ENCODE peak calls at places on chromosomes 16 and 17, in ten cellular contexts. T, J, U, I, X, O, R, D, K and E are unnamed samples. For H3K4me1, the result is how much of the 10 kb centered on the place peaks cover.

GRCh38 chr17:17814162-17815061 is 22.4 kb downstream of the SREBF1 start:
- DNase-seq in T (no peak), J (no peak), U (no peak), I (no peak), X (no peak), O (no peak), R (no peak), D (no peak), K (no peak), E (no peak)

GRCh38 chr16:28983644-28984043 is 1.2 kb upstream of the LAT start:
- DNase-seq in T (no peak), J (no peak), U (no peak), I (no peak), X (no peak), O (no peak), R (no peak), D (no peak), K (no peak), E (no peak)

GRCh38 chr16:87570938-87571867 is 31.1 kb upstream of the JPH3 start:
- DNase-seq in T (peak), J (no peak), U (peak), I (no peak), X (peak), O (peak), R (peak), D (peak), K (peak), E (peak)

GRCh38 chr17:35879748-35880654 is at the start of gene CCL5:
- DNase-seq in T (no peak), J (peak), U (no peak), I (no peak), X (no peak), O (no peak), R (peak), D (no peak), K (no peak), E (peak)

GRCh38 chr16:21083729-21084268 is 66.8 kb downstream of the DNAH3 start:
- DNase-seq in T (peak), J (peak), U (peak), I (no peak), X (peak), O (peak), R (peak), D (peak), K (peak), E (peak)

GRCh38 chr17:8173056-8173870 is 2.9 kb downstream of the TMEM107 start:
- DNase-seq in T (peak), J (peak), U (peak), I (no peak), X (peak), O (no peak), R (peak), D (peak), K (no peak), E (peak)

GRCh38 chr17:41063449-41063848 is 2.2 kb downstream of the KRTAP2-4 start:
- DNase-seq in T (no peak), J (no peak), U (no peak), I (no peak), X (no peak), O (no peak), R (no peak), D (no peak), K (no peak), E (no peak)

GRCh38 chr16:24509536-24509935 is 29.8 kb upstream of the RBBP6 start:
- DNase-seq in T (no peak), J (no peak), U (no peak), I (no peak), X (no peak), O (no peak), R (no peak), D (no peak), K (no peak), E (no peak)

GRCh38 chr17:63702616-63703015 is 2.7 kb upstream of the LIMD2 start:
- DNase-seq in T (no peak), J (no peak), U (no peak), I (no peak), X (no peak), O (no peak), R (no peak), D (no peak), K (no peak), E (no peak)

GRCh38 chr17:65154770-65155589 is 17.8 kb downstream of the RGS9 start:
- DNase-seq in T (peak), J (peak), U (peak), I (peak), X (no peak), O (no peak), R (no peak), D (no peak), K (no peak), E (no peak)

GRCh38 chr17:82664701-82665182 is 16.5 kb upstream of the WDR45B start:
- DNase-seq in T (no peak), J (no peak), U (no peak), I (no peak), X (no peak), O (no peak), R (no peak), D (peak), K (no peak), E (no peak)

GRCh38 chr17:6304894-6305612 is 129.9 kb downstream of the AIPL1 start:
- DNase-seq in T (no peak), J (no peak), U (no peak), I (no peak), X (no peak), O (no peak), R (no peak), D (no peak), K (no peak), E (no peak)

GRCh38 chr17:61862105-61862574 is 1.2 kb downstream of the BRIP1 start:
- DNase-seq in T (peak), J (no peak), U (no peak), I (no peak), X (no peak), O (no peak), R (no peak), D (no peak), K (no peak), E (no peak)

GRCh38 chr16:77290451-77291110 is 91.4 kb downstream of the SYCE1L start:
- DNase-seq in T (peak), J (no peak), U (peak), I (no peak), X (peak), O (no peak), R (no peak), D (no peak), K (no peak), E (no peak)

GRCh38 chr16:24685539-24686432 is 43.7 kb upstream of the TNRC6A start:
- DNase-seq in T (peak), J (no peak), U (peak), I (no peak), X (peak), O (peak), R (peak), D (peak), K (peak), E (peak)

GRCh38 chr16:9039208-9039607 is 52.2 kb upstream of the HAPSTR1 start:
- DNase-seq in T (peak), J (no peak), U (no peak), I (no peak), X (peak), O (no peak), R (no peak), D (peak), K (no peak), E (no peak)

GRCh38 chr16:67528222-67528869 is at the start of gene RIPOR1:
- DNase-seq in T (no peak), J (peak), U (peak), I (no peak), X (peak), O (peak), R (peak), D (peak), K (peak), E (peak)

GRCh38 chr16:50193594-50193993 is 40.5 kb downstream of the TENT4B start:
- DNase-seq in T (peak), J (no peak), U (no peak), I (peak), X (no peak), O (no peak), R (no peak), D (no peak), K (no peak), E (peak)

GRCh38 chr17:78828470-78829185 is 12.0 kb downstream of the USP36 start:
- DNase-seq in T (peak), J (no peak), U (peak), I (no peak), X (peak), O (no peak), R (no peak), D (peak), K (no peak), E (no peak)

GRCh38 chr16:85619089-85619850 is 6.1 kb downstream of the GSE1 start:
- DNase-seq in T (no peak), J (no peak), U (no peak), I (no peak), X (no peak), O (no peak), R (no peak), D (no peak), K (no peak), E (no peak)

GRCh38 chr17:81012574-81013447 is 21.2 kb downstream of the CHMP6 start:
- DNase-seq in T (no peak), J (no peak), U (no peak), I (no peak), X (no peak), O (no peak), R (no peak), D (no peak), K (no peak), E (no peak)

GRCh38 chr17:7825206-7825980 is 8.6 kb upstream of the KDM6B start:
- DNase-seq in T (peak), J (no peak), U (peak), I (no peak), X (no peak), O (no peak), R (no peak), D (peak), K (no peak), E (no peak)

GRCh38 chr17:73067075-73067474 is 25.4 kb downstream of the SLC39A11 start:
- DNase-seq in T (peak), J (no peak), U (no peak), I (no peak), X (no peak), O (no peak), R (no peak), D (no peak), K (no peak), E (no peak)

GRCh38 chr17:68433211-68433610 is 24.1 kb downstream of the WIPI1 start:
- DNase-seq in T (no peak), J (no peak), U (no peak), I (no peak), X (no peak), O (no peak), R (no peak), D (no peak), K (no peak), E (no peak)

GRCh38 chr16:83533193-83533592 is 274.6 kb upstream of the HSBP1 start:
- DNase-seq in T (peak), J (no peak), U (no peak), I (peak), X (no peak), O (no peak), R (no peak), D (no peak), K (no peak), E (no peak)

GRCh38 chr16:3876695-3877094 is 3.8 kb downstream of the CREBBP start:
- DNase-seq in T (peak), J (no peak), U (no peak), I (no peak), X (no peak), O (no peak), R (no peak), D (no peak), K (no peak), E (no peak)

GRCh38 chr16:58661199-58661830 is 23.3 kb downstream of the SLC38A7 start:
- DNase-seq in T (peak), J (peak), U (peak), I (no peak), X (peak), O (no peak), R (peak), D (peak), K (no peak), E (peak)

GRCh38 chr16:66044616-66045015 is 321.9 kb upstream of the CDH5 start:
- DNase-seq in T (no peak), J (no peak), U (no peak), I (no peak), X (no peak), O (no peak), R (no peak), D (no peak), K (no peak), E (no peak)

GRCh38 chr16:8885674-8886592 is 3.8 kb downstream of the LITAFD start:
- DNase-seq in T (peak), J (no peak), U (peak), I (no peak), X (peak), O (no peak), R (peak), D (peak), K (no peak), E (no peak)

GRCh38 chr17:35283767-35284166 is 40.9 kb downstream of the SLFN5 start:
- DNase-seq in T (no peak), J (no peak), U (no peak), I (no peak), X (no peak), O (no peak), R (no peak), D (no peak), K (no peak), E (no peak)

GRCh38 chr17:82876602-82877391 is 37.0 kb upstream of the ZNF750 start:
- DNase-seq in T (peak), J (no peak), U (peak), I (peak), X (peak), O (peak), R (peak), D (peak), K (no peak), E (peak)

GRCh38 chr17:78736526-78737079 is 45.5 kb downstream of the CYTH1 start:
- DNase-seq in T (no peak), J (peak), U (peak), I (peak), X (peak), O (peak), R (peak), D (no peak), K (no peak), E (peak)

GRCh38 chr17:2900842-2901241 is 104.6 kb downstream of the RAP1GAP2 start:
- DNase-seq in T (no peak), J (no peak), U (no peak), I (no peak), X (no peak), O (no peak), R (no peak), D (no peak), K (no peak), E (no peak)

GRCh38 chr16:317583-317982 is 34.6 kb downstream of the PDIA2 start:
- DNase-seq in T (no peak), J (no peak), U (no peak), I (no peak), X (no peak), O (no peak), R (no peak), D (no peak), K (no peak), E (no peak)

GRCh38 chr16:321532-321931 is 31.0 kb downstream of the AXIN1 start:
- DNase-seq in T (no peak), J (no peak), U (no peak), I (no peak), X (no peak), O (no peak), R (no peak), D (no peak), K (no peak), E (no peak)

GRCh38 chr16:320206-320605 is 32.3 kb downstream of the AXIN1 start:
- DNase-seq in T (no peak), J (no peak), U (no peak), I (no peak), X (no peak), O (no peak), R (no peak), D (no peak), K (no peak), E (no peak)

GRCh38 chr16:316741-317464 is 33.9 kb downstream of the PDIA2 start:
- DNase-seq in T (no peak), J (no peak), U (no peak), I (no peak), X (no peak), O (no peak), R (no peak), D (no peak), K (no peak), E (no peak)

DNA sequence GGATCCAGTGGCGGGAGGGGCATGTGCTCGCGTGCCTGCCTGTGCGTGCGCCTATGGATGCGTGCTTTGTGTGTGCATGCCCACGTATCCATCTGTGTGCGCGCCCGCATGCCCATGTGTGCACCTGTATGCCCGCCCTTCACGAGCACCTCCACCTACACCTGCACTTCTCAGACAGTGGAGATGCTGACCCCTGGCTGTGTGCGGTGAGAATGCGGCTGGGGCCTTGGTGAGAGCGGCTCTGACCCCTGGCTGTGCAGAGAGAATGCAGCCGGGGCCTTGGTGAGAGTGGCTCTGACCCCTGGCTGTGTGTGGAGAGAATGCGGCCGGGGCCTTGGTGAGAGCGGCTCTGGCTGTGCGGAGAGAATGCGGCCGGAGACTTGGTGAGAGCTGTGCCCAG is 33.9 kb downstream of the AXIN1 start:
- DNase-seq in T (no peak), J (no peak), U (no peak), I (no peak), X (peak), O (no peak), R (no peak), D (peak), K (peak), E (no peak)
- TF ChIP-seq CTCF in T (no peak), J (no peak), U (peak), I (peak), X (peak), O (no peak), R (no peak), D (peak), K (peak), E (no peak)

GRCh38 chr17:66711403-66711802 is 123.5 kb upstream of the CACNG5 start:
- DNase-seq in T (no peak), J (no peak), U (no peak), I (no peak), X (no peak), O (no peak), R (no peak), D (no peak), K (no peak), E (no peak)

GRCh38 chr17:66704858-66705257 is 130.1 kb upstream of the CACNG5 start:
- DNase-seq in T (no peak), J (no peak), U (no peak), I (no peak), X (no peak), O (no peak), R (no peak), D (no peak), K (no peak), E (no peak)

GRCh38 chr17:66711936-66712335 is 123.0 kb upstream of the CACNG5 start:
- DNase-seq in T (no peak), J (no peak), U (peak), I (no peak), X (peak), O (no peak), R (peak), D (no peak), K (no peak), E (peak)

GRCh38 chr17:66702106-66702936 is 132.6 kb upstream of the CACNG5 start:
- DNase-seq in T (no peak), J (no peak), U (no peak), I (no peak), X (no peak), O (no peak), R (no peak), D (no peak), K (no peak), E (no peak)

DNA sequence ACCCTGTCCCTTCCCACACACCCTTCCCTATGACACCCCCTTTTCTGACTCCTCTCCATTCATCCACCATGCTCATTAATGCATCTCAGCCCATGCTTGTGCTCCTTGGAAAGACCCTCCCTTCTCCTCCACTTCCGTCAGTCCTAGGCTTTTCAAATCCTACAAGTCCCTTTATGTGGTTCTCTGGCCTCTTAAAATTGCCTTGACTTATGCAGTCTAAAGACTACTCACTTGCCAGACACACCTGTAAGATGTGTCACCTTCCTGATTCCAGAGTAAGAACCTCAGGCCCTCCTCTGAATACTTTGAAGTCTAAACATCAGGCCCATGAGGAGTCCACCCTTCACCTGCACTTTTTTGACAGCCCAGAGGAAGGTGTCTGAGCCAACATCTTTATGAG is 127.9 kb upstream of the CACNG5 start:
- DNase-seq in T (no peak), J (no peak), U (no peak), I (peak), X (no peak), O (no peak), R (no peak), D (no peak), K (no peak), E (no peak)
- H3K4me1 ChIP-seq in T (under half), J (under half), U (under half), I (under half), X (under half), O (under half), R (under half), D (under half), K (under half), E (under half)

GRCh38 chr16:56789360-56789759 is 59.4 kb downstream of the NUP93 start:
- DNase-seq in T (peak), J (peak), U (peak), I (no peak), X (no peak), O (peak), R (peak), D (no peak), K (no peak), E (peak)
- TF ChIP-seq CTCF in T (peak), J (peak), U (peak), I (peak), X (peak), O (peak), R (no peak), D (peak), K (peak), E (peak)

GRCh38 chr16:56938664-56939513 is 6.9 kb downstream of the HERPUD1 start:
- DNase-seq in T (no peak), J (peak), U (no peak), I (no peak), X (no peak), O (no peak), R (no peak), D (no peak), K (no peak), E (no peak)
- H3K4me1 ChIP-seq in T (under half), J (half or more), U (under half), I (under half), X (under half), O (half or more), R (under half), D (under half), K (under half), E (under half)

DNA sequence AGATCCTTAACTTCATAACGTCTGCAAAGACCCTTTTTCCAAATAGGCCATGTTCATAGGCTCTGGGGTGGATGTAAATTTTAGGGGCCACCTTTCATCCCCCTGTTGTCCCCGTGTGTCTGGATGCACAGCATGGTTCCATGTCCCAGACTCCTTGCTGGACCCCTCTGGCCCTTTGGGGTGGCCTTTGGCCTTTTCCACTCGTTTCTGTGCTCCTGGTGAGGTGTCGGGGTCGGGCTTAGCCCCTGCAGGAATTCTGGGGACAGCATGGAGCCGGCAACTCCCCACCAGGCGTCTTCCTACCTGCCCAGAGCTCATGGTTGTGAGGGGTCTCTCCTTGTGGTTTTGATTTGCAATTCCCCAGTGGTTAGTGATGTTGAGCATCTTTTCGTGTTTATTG is 183.5 kb downstream of the SEC14L1 start:
- DNase-seq in T (no peak), J (no peak), U (no peak), I (no peak), X (no peak), O (no peak), R (no peak), D (no peak), K (no peak), E (no peak)
- TF ChIP-seq CTCF in T (no peak), J (no peak), U (no peak), I (no peak), X (no peak), O (no peak), R (no peak), D (no peak), K (no peak), E (no peak)